ENCODE peak calls at places on chromosomes 11 and 22, in five cellular contexts. J is K562, R is GM23338, F is Panc1, X is A549. H is an unnamed sample.
A peak's percentile ranks its signal among the peaks of the same experiment; 100 is the strongest.

GRCh38 chr11:8258289-8258688 is 5.4 kb downstream of the LMO1 start:
- DNase-seq in F (no peak), X (no peak), R (no peak), J (no peak), H (peak; percentile 35)

GRCh38 chr11:8225589-8226036 is 38.1 kb downstream of the LMO1 start:
- DNase-seq in J (peak; percentile 72), X (peak; percentile 88), R (peak; percentile 92), F (peak; percentile 55), H (peak; percentile 32)

GRCh38 chr11:3995949-3996554 is 98.5 kb upstream of the RRM1 start:
- DNase-seq in J (peak; percentile 73), F (no peak), R (no peak), X (no peak), H (no peak)

GRCh38 chr22:49298834-49299750 is 528.6 kb downstream of the BRD1 start:
- DNase-seq in X (no peak), F (no peak), J (no peak), R (no peak), H (no peak)

GRCh38 chr11:65611028-65611757 is 2.8 kb downstream of the MAP3K11 start:
- DNase-seq in X (no peak), R (peak; percentile 56), F (no peak), J (no peak), H (peak; percentile 56)

GRCh38 chr11:26976389-26976788 is 17.5 kb upstream of the FIBIN start:
- DNase-seq in F (no peak), X (no peak), R (no peak), J (no peak), H (no peak)

GRCh38 chr11:115869780-115870431 is 365.7 kb upstream of the CADM1 start:
- DNase-seq in J (peak; percentile 9), X (no peak), R (peak; percentile 74), F (peak; percentile 13), H (no peak)

GRCh38 chr22:39519681-39520053 is 695 bp upstream of the ATF4 start:
- DNase-seq in R (peak; percentile 77), J (peak; percentile 70), X (peak; percentile 49), F (no peak), H (no peak)

GRCh38 chr11:10029386-10030121 is 264.5 kb downstream of the SBF2 start:
- DNase-seq in F (no peak), X (no peak), J (no peak), R (no peak), H (no peak)

GRCh38 chr11:118098996-118099837 is 12.5 kb upstream of the SMIM35 start:
- DNase-seq in J (peak; percentile 35), X (no peak), R (peak; percentile 28), F (no peak), H (no peak)

GRCh38 chr11:16166571-16166970 is 189.8 kb downstream of the SOX6 start:
- DNase-seq in F (no peak), J (no peak), X (no peak), R (no peak), H (no peak)

DNA sequence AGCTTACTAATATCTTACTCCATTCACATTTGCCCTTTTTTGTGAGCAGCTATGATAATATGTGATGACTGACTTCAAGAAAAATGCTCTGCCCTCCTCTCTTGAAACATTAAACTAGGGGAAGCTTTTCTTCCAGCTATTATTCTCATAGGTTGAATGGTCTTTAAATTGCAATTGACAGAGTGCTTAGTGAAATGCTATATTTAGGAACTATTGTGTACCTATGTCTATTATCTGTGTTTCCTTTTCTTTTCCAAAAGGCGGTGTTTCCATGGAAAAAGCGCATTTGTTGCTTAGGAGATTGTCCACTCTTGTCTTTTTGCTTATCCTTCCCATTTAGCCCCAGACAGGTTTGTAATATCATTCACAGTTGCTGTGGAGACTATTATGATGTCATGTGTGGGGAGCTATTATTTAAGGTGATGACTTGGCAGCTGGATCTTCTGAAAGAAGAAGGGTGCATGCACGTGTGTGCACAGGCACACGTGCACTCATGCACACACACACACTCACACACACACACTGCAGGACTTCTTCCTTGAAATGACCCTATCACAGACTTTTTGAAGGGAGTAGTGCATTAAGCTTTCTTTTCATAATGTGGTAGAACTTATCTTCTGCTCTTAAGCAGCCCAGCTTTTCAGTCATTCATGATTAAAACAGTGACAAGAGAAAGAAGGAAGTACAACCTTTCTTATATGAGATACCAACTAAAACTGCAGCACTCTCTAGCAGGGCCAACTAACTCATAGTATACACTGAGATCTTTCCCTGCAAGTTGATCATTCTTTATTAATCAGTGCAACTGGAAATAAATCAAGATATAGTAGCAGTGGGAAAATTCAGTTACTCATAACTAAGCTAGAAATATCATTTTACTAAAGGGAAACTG is 340.8 kb upstream of the MTNR1B start:
- DNase-seq in X (no peak), J (no peak), F (no peak), R (no peak), H (no peak)
- TF ChIP-seq REST in X (no peak), J (no peak), F (no peak), R (no peak), H (no peak)

GRCh38 chr22:30969532-30970355 is 679 bp downstream of the TUG1 start:
- DNase-seq in F (no peak), J (peak; percentile 56), R (peak; percentile 59), X (peak; percentile 6), H (peak; percentile 43)

GRCh38 chr22:30968924-30969531 is at the start of gene TUG1:
- DNase-seq in X (peak; percentile 95), R (peak; percentile 99), J (peak; percentile 98), F (peak; percentile 71), H (peak; percentile 98)

GRCh38 chr22:30964858-30965257 is 3.7 kb downstream of the MORC2 start:
- DNase-seq in R (no peak), F (no peak), X (no peak), J (no peak), H (no peak)

GRCh38 chr22:30970356-30970746 is 1.3 kb downstream of the TUG1 start:
- DNase-seq in J (no peak), R (peak; percentile 15), F (no peak), X (no peak), H (no peak)

DNA sequence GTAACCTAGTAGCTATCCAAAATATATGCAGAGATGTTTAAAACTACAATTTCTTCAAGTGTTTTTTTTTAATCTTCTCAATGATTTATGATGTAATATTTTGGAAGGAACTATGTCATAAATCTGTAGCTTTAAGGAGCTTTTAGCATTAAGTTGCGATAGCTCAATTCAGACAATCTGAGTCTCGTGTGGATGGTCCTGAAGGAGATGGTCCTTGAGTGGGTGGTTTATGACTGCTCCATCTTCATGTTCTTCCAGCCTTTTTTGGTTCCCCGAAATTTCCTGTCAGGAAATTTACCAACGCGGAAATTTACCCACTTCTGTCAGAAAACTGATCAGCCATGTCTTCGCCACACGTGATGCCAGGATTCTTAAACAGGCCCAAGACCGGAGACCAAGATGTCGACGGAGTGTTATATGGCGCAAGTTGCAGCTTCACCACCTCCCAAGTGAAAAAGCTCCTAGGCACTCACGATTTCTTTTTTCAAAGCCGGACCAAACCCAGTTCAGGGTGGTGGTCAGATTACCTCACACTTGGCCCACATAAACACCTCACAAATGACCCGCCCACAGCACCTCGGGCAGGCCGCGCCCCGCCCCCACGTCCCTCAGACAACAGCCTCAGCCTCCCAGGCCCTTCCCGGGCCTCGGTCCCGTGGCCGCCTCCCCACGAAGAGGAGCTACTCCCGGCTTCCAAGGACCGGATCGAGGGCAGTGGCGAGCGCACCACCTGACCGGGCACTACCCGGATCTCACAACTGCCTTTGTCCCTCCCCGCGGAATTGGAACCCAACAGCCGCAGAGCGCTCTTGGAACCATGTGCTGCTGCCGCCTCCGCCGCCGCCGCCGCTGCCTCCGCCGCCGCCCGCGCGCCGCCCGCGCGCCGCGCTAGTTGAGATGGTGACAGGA is at the start of gene MORC2:
- DNase-seq in X (peak; percentile 27), F (no peak), J (peak; percentile 85), R (peak; percentile 89), H (no peak)
- H3K27ac ChIP-seq in X (peak within 1 kb of the TSS; percentile 99), F (peak within 1 kb of the TSS; percentile 91), J (peak within 1 kb of the TSS; percentile 92), R (peak within 1 kb of the TSS; percentile 92), H (peak within 1 kb of the TSS; percentile 99)

DNA sequence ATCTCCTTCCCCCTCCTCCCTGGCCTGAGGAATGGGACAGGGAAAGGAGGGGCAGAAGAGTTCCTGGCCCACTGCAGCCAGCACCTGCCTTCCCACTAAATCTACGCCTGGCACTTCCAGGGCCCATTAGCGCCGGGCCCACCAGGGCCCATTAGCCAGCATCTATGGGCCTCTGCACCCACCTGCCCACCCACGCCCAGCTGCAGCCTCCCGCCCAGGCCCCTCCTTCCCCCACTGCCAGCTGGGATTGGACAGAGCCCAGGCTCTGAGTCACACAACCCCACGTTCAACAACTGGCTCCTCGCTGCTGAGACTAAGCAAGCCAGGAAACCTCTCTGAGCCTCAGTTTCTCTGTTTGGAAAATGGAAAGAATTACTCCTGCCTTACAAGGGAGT is 48.7 kb downstream of the CYTH4 start:
- DNase-seq in F (no peak), J (no peak), R (no peak), X (no peak), H (no peak)
- TF ChIP-seq REST in F (no peak), J (no peak), R (no peak), X (no peak), H (no peak)

GRCh38 chr11:75376175-75376574 is 23.1 kb upstream of the RPS3 start:
- DNase-seq in F (no peak), X (no peak), R (peak; percentile 44), J (peak; percentile 61), H (no peak)

GRCh38 chr11:75369846-75370245 is 18.4 kb upstream of the ARRB1 start:
- DNase-seq in R (no peak), F (no peak), X (no peak), J (no peak), H (peak; percentile 72)

GRCh38 chr11:75375626-75376025 is 23.7 kb upstream of the RPS3 start:
- DNase-seq in R (no peak), J (no peak), X (no peak), F (no peak), H (no peak)

GRCh38 chr11:75374646-75375045 is 23.2 kb upstream of the ARRB1 start:
- DNase-seq in X (no peak), F (no peak), R (no peak), J (no peak), H (no peak)

DNA sequence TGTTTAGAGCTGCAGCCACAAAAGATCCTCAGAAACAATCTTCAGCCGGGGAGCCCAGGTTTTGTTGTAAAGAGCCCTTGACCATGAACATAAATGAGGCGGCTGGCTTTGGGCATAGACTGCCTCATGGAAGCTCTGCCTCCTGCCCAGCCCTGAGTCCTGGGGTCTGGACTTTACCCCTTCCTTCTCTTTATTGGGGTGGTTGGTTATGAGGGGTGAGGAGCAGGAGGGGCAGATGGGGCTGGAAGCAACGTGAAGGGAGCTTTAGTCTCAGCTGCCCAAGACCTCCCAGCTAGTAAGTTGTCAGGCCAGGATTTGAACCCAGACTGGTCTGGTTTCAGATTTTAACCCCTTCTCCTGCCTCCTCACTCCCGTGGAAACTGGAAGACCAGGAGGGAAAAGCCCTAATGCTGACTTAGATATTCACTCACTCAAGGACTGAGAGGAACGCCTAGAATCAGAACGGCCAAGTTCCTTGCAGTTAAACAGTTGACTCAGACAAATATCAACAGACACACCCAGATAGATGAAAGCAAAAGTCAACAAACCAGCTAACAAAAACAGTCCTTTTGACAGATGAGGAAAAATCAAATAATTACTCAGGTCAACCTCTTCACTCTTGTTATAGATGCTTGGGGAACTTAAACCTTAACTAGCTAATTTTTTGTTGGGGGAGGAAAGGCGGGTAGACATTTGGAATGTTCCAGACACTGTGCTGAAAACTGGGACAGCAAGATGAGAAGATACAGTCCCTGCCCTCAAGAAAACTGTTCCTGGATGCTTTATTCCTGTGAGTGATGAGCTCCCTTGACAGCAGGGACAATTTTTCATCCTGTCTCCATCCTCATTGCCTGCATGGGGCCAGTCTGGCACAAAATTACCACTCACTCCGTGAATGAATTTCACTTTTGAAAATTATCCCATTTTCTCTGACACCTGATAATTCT is 20.7 kb upstream of the ARRB1 start:
- DNase-seq in F (peak; percentile 76), J (no peak), X (peak; percentile 73), R (no peak), H (no peak)
- H3K27ac ChIP-seq in F (peak overlapping the region; percentile 83), J (no peak overlapping the region), X (peak overlapping the region; percentile 84), R (no peak overlapping the region), H (no peak overlapping the region)

GRCh38 chr11:69524291-69524882 is 42.9 kb downstream of the LINC01488 start:
- DNase-seq in J (peak; percentile 71), F (no peak), R (no peak), X (no peak), H (no peak)
- TF ChIP-seq REST in J (no peak), F (no peak), R (no peak), X (no peak), H (no peak)